ENCODE peak calls at places on chromosomes 11 and 22, in nine cellular contexts. Y is pons; Z is activated naive CD4-positive, alpha-beta T cell treated with anti-CD3 and anti-CD28 coated beads, Interleukin-2, amount 10 ng/mL, durations not matched to agents 7 days and 5 days; L is heart right ventricle; R is NB4; D is HCEC 1CT; U is activated naive CD8-positive, alpha-beta T cell treated with anti-CD3 and anti-CD28 coated beads for 36 hours; F is activated CD4-positive, alpha-beta T cell treated with anti-CD3 and anti-CD28 coated beads, Interleukin-2, amount 50 U/mL, for 24 hours; J is immature natural killer cell. T is an unnamed sample.

GRCh38 chr11:118099838-118100570 is 13.2 kb upstream of the SMIM35 start:
- DNase-seq in Y (no peak), Z (no peak), L (no peak), R (no peak), D (no peak), U (no peak), F (no peak), J (no peak), T (no peak)

GRCh38 chr11:19739872-19740271 is 27.2 kb downstream of the NAV2 start:
- DNase-seq in Y (peak), Z (no peak), L (peak), R (no peak), D (peak), U (no peak), F (no peak), J (no peak), T (no peak)

GRCh38 chr11:32385998-32386397 is 49.3 kb downstream of the WT1 start:
- DNase-seq in Y (no peak), Z (no peak), L (no peak), R (peak), D (peak), U (no peak), F (no peak), J (no peak), T (no peak)

GRCh38 chr22:43616645-43617044 is 195.5 kb downstream of the EFCAB6 start:
- DNase-seq in Y (no peak), Z (no peak), L (no peak), R (no peak), D (no peak), U (no peak), F (no peak), J (no peak), T (no peak)

GRCh38 chr11:12276356-12276755 is 101.0 kb upstream of the PARVA start:
- DNase-seq in Y (no peak), Z (no peak), L (no peak), R (no peak), D (no peak), U (no peak), F (no peak), J (no peak), T (no peak)

GRCh38 chr11:125949271-125950177 is 3.7 kb downstream of the VSIG10L2 start:
- DNase-seq in Y (no peak), Z (no peak), L (no peak), R (no peak), D (no peak), U (no peak), F (no peak), J (no peak), T (no peak)

GRCh38 chr22:20486229-20486628 is 9.4 kb downstream of the KLHL22 start:
- DNase-seq in Y (no peak), Z (no peak), L (no peak), R (no peak), D (no peak), U (no peak), F (no peak), J (no peak), T (no peak)

GRCh38 chr22:48819991-48820390 is 1007.7 kb downstream of the BRD1 start:
- DNase-seq in Y (no peak), Z (peak), L (no peak), R (no peak), D (no peak), U (no peak), F (no peak), J (no peak), T (no peak)

GRCh38 chr11:65662802-65663633 is at the start of gene RELA:
- DNase-seq in Y (peak), Z (peak), L (peak), R (peak), D (peak), U (peak), F (peak), J (peak), T (peak)

GRCh38 chr11:31655483-31655882 is 145.9 kb downstream of the ELP4 start:
- DNase-seq in Y (no peak), Z (no peak), L (no peak), R (no peak), D (peak), U (no peak), F (no peak), J (no peak), T (no peak)

GRCh38 chr11:131624526-131624925 is 254.1 kb downstream of the NTM start:
- DNase-seq in Y (peak), Z (no peak), L (no peak), R (no peak), D (no peak), U (no peak), F (no peak), J (no peak), T (no peak)

T was measured in T-helper 22 cell.